ENCODE peak calls at places on chromosomes 7 and 10, in four cellular contexts. One of them, this sample, is unnamed. For H3K4me1, the result is how much of the 10 kb centered on the place peaks cover.

GRCh38 chr7:75962607-75963382 is 31.6 kb downstream of the TMEM120A start:
- DNase-seq in A549: no peak
- DNase-seq in HepG2: peak
- DNase-seq in GM12878: no peak
- DNase-seq in this sample: no peak

GRCh38 chr7:34219153-34219552 is 313.8 kb downstream of the BMPER start:
- DNase-seq in A549: no peak
- DNase-seq in HepG2: no peak
- DNase-seq in GM12878: no peak
- DNase-seq in this sample: no peak

GRCh38 chr10:52232561-52233350 is 81.3 kb upstream of the DKK1 start:
- DNase-seq in A549: peak
- DNase-seq in HepG2: peak
- DNase-seq in GM12878: no peak
- DNase-seq in this sample: no peak

GRCh38 chr7:129258649-129259389 is 34.0 kb downstream of the AHCYL2 start:
- DNase-seq in A549: no peak
- DNase-seq in HepG2: no peak
- DNase-seq in GM12878: no peak
- DNase-seq in this sample: peak

GRCh38 chr7:137443616-137444015 is 100.1 kb upstream of the PTN start:
- DNase-seq in A549: no peak
- DNase-seq in HepG2: no peak
- DNase-seq in GM12878: no peak
- DNase-seq in this sample: no peak

GRCh38 chr7:150945171-150945852 is 32.8 kb downstream of the KCNH2 start:
- DNase-seq in A549: no peak
- DNase-seq in HepG2: no peak
- DNase-seq in GM12878: no peak
- DNase-seq in this sample: no peak

GRCh38 chr10:74983383-74983782 is 128.1 kb upstream of the SAMD8 start:
- DNase-seq in A549: peak
- DNase-seq in HepG2: no peak
- DNase-seq in GM12878: no peak
- DNase-seq in this sample: no peak

GRCh38 chr7:38425509-38425908 is 152.1 kb upstream of the TARP start:
- DNase-seq in A549: no peak
- DNase-seq in HepG2: no peak
- DNase-seq in GM12878: no peak
- DNase-seq in this sample: no peak

GRCh38 chr10:49086889-49087288 is 28.4 kb downstream of the VSTM4 start:
- DNase-seq in A549: no peak
- DNase-seq in HepG2: no peak
- DNase-seq in GM12878: no peak
- DNase-seq in this sample: no peak

GRCh38 chr7:6026917-6027316 is 4.3 kb upstream of the ANKRD61 start:
- DNase-seq in A549: no peak
- DNase-seq in HepG2: no peak
- DNase-seq in GM12878: no peak
- DNase-seq in this sample: no peak

GRCh38 chr10:95513941-95514392 is 47.2 kb downstream of the SORBS1 start:
- DNase-seq in A549: peak
- DNase-seq in HepG2: no peak
- DNase-seq in GM12878: no peak
- DNase-seq in this sample: no peak

GRCh38 chr10:17229967-17230682 is 2.1 kb downstream of the VIM start:
- DNase-seq in A549: peak
- DNase-seq in HepG2: no peak
- DNase-seq in GM12878: peak
- DNase-seq in this sample: peak
- TF ChIP-seq JUNB in A549: no peak
- TF ChIP-seq JUNB in HepG2: no peak
- TF ChIP-seq JUNB in GM12878: no peak
- TF ChIP-seq JUNB in this sample: no peak

GRCh38 chr10:125057158-125058001 is 103.0 kb downstream of the CTBP2 start:
- DNase-seq in A549: no peak
- DNase-seq in HepG2: no peak
- DNase-seq in GM12878: no peak
- DNase-seq in this sample: no peak
- H3K27ac ChIP-seq in A549: no peak
- H3K27ac ChIP-seq in HepG2: no peak
- H3K27ac ChIP-seq in GM12878: no peak
- H3K27ac ChIP-seq in this sample: peak

DNA sequence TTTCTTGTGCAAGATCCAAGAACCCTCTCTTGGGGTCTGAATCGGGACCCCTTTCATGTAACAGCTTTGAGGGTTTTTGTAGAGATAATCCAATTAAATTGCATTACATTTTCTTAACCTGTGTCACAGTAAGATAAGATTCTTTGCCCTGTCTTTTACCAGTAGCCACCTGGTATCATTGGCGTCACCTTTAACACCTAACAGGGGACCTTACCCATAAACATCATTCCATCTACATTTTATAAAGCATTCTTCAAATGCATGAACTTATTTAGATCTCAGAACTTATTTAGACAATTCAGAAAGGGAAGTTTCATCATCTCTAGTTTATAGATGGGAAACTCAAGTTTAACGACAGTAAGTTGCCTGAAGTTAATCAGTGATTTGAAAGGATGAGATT is 106.4 kb upstream of the KLF6 start:
- DNase-seq in A549: no peak
- DNase-seq in HepG2: no peak
- DNase-seq in GM12878: no peak
- DNase-seq in this sample: no peak
- H3K4me1 ChIP-seq in A549: half or more
- H3K4me1 ChIP-seq in HepG2: half or more
- H3K4me1 ChIP-seq in GM12878: under half
- H3K4me1 ChIP-seq in this sample: under half

GRCh38 chr10:69659286-69660027 is 29.4 kb downstream of the FAM241B start:
- DNase-seq in A549: no peak
- DNase-seq in HepG2: no peak
- DNase-seq in GM12878: no peak
- DNase-seq in this sample: no peak

GRCh38 chr10:69655868-69656555 is 26.0 kb downstream of the FAM241B start:
- DNase-seq in A549: no peak
- DNase-seq in HepG2: no peak
- DNase-seq in GM12878: no peak
- DNase-seq in this sample: no peak

GRCh38 chr10:69657866-69658265 is 27.8 kb downstream of the FAM241B start:
- DNase-seq in A549: no peak
- DNase-seq in HepG2: no peak
- DNase-seq in GM12878: no peak
- DNase-seq in this sample: no peak

GRCh38 chr10:69656719-69657269 is 26.7 kb downstream of the FAM241B start:
- DNase-seq in A549: no peak
- DNase-seq in HepG2: no peak
- DNase-seq in GM12878: no peak
- DNase-seq in this sample: no peak

DNA sequence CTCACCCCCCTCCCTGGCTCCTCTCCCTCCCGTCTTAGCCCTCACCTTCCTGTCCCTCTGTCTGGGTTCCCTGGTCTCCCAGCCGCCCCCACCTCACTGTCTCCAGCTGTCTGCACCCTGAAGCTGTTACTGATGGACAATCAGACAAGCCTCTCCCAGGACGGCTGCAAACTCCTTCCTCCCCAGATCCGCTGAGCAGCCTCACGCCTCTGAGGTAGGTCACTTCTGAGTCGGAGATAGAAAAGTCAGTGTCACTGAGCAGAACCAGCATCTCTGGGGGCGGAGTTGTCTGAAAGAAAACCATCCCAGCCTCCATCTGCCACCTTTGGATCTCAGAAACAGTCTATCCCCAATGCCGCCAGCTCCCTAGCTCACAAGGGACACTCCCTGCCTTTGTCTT is 27.4 kb downstream of the FAM241B start:
- DNase-seq in A549: no peak
- DNase-seq in HepG2: no peak
- DNase-seq in GM12878: no peak
- DNase-seq in this sample: no peak
- TF ChIP-seq JUNB in A549: no peak
- TF ChIP-seq JUNB in HepG2: no peak
- TF ChIP-seq JUNB in GM12878: no peak
- TF ChIP-seq JUNB in this sample: no peak

GRCh38 chr7:16813232-16813616 is 8.4 kb upstream of the AGR2 start:
- DNase-seq in A549: peak
- DNase-seq in HepG2: no peak
- DNase-seq in GM12878: no peak
- DNase-seq in this sample: no peak
- H3K27ac ChIP-seq in A549: peak
- H3K27ac ChIP-seq in HepG2: no peak
- H3K27ac ChIP-seq in GM12878: no peak
- H3K27ac ChIP-seq in this sample: no peak

GRCh38 chr7:42222119-42222518 is 14.9 kb downstream of the GLI3 start:
- DNase-seq in A549: no peak
- DNase-seq in HepG2: no peak
- DNase-seq in GM12878: no peak
- DNase-seq in this sample: peak
- H3K4me1 ChIP-seq in A549: under half
- H3K4me1 ChIP-seq in HepG2: under half
- H3K4me1 ChIP-seq in GM12878: under half
- H3K4me1 ChIP-seq in this sample: half or more

This sample was measured in GM23338.